ENCODE peak calls at places on chromosome 21, in seven cellular contexts. V, C, M, H, G, P and Y are unnamed samples.

GRCh38 chr21:45361033-45361997 is 43.6 kb upstream of the COL18A1 start:
- DNase-seq in M (no peak), V (no peak), P (no peak), H (no peak), G (no peak), C (no peak), Y (no peak)

GRCh38 chr21:45162115-45162514 is 87.7 kb downstream of the ADARB1 start:
- DNase-seq in H (no peak), C (no peak), M (no peak), G (no peak), V (no peak), P (no peak), Y (no peak)

GRCh38 chr21:27817061-27817460 is 850.2 kb upstream of the ADAMTS5 start:
- DNase-seq in G (no peak), M (no peak), C (no peak), P (no peak), H (no peak), V (no peak), Y (no peak)

GRCh38 chr21:44065428-44065827 is 41.8 kb upstream of the PWP2 start:
- DNase-seq in C (no peak), G (no peak), P (no peak), M (no peak), V (no peak), H (no peak), Y (no peak)

GRCh38 chr21:25615880-25616279 is 8.6 kb upstream of the MRPL39 start:
- DNase-seq in H (no peak), G (no peak), P (no peak), C (no peak), M (no peak), V (no peak), Y (no peak)

GRCh38 chr21:42532466-42533181 is 19.0 kb downstream of the SLC37A1 start:
- DNase-seq in G (no peak), P (no peak), C (no peak), H (no peak), M (no peak), V (no peak), Y (no peak)

GRCh38 chr21:27833298-27833697 is 866.4 kb upstream of the ADAMTS5 start:
- DNase-seq in V (no peak), H (no peak), G (no peak), C (no peak), M (no peak), P (no peak), Y (no peak)

GRCh38 chr21:36097427-36098230 is 27.8 kb downstream of the CBR1 start:
- DNase-seq in C (no peak), P (no peak), V (peak), G (no peak), H (no peak), M (no peak), Y (no peak)

GRCh38 chr21:28959367-28960099 is 33.1 kb downstream of the LTN1 start:
- DNase-seq in M (no peak), V (no peak), P (no peak), H (no peak), G (peak), C (no peak), Y (no peak)

GRCh38 chr21:16713331-16714114 is 799.3 kb upstream of the CXADR start:
- DNase-seq in V (no peak), C (no peak), G (no peak), P (no peak), M (no peak), H (no peak), Y (no peak)

GRCh38 chr21:26177741-26178452 is 7.3 kb upstream of the APP start:
- DNase-seq in M (no peak), G (no peak), V (no peak), C (no peak), H (no peak), P (no peak), Y (no peak)

GRCh38 chr21:28991861-28992525 is 684 bp downstream of the LTN1 start:
- DNase-seq in V (no peak), P (no peak), H (peak), M (no peak), G (peak), C (no peak), Y (no peak)

GRCh38 chr21:35154788-35155187 is 105.7 kb upstream of the RUNX1 start:
- DNase-seq in G (no peak), C (no peak), H (peak), M (no peak), P (no peak), V (no peak), Y (no peak)

GRCh38 chr21:44286086-44286715 is 525 bp downstream of the AIRE start:
- DNase-seq in P (no peak), G (no peak), H (no peak), C (no peak), M (no peak), V (no peak), Y (no peak)

GRCh38 chr21:37737996-37738395 is 178.3 kb downstream of the KCNJ6 start:
- DNase-seq in V (no peak), M (no peak), P (no peak), G (no peak), H (no peak), C (no peak), Y (no peak)

GRCh38 chr21:42745511-42746239 is 92.3 kb downstream of the PDE9A start:
- DNase-seq in V (no peak), G (no peak), P (no peak), M (no peak), H (no peak), C (no peak), Y (no peak)

DNA sequence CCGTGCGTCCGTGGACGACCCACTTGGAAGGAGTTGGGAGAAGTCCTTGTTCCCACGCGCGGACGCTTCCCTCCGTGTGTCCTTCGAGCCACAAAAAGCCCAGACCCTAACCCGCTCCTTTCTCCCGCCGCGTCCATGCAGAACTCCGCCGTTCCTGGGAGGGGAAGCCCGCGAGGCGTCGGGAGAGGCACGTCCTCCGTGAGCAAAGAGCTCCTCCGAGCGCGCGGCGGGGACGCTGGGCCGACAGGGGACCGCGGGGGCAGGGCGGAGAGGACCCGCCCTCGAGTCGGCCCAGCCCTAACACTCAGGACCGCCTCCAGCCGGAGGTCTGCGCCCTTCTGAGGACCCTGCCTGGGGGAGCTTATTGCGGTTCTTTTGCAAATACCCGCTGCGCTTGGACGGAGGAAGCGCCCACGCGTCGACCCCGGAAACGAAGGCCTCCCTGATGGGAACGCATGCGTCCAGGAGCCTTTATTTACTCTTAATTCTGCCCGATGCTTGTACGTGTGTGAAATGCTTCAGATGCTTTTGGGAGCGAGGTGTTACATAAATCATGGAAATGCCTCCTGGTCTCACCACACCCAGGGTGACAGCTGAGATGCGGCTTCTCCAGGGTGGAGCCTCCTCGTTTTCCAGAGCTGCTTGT is 32.4 kb downstream of the PRMT2 start:
- DNase-seq in H (no peak), P (peak), C (no peak), M (no peak), V (no peak), G (peak), Y (peak)
- TF ChIP-seq POLR2AphosphoS5 in H (no peak), P (no peak), C (no peak), M (no peak), V (no peak), G (peak), Y (no peak)

DNA sequence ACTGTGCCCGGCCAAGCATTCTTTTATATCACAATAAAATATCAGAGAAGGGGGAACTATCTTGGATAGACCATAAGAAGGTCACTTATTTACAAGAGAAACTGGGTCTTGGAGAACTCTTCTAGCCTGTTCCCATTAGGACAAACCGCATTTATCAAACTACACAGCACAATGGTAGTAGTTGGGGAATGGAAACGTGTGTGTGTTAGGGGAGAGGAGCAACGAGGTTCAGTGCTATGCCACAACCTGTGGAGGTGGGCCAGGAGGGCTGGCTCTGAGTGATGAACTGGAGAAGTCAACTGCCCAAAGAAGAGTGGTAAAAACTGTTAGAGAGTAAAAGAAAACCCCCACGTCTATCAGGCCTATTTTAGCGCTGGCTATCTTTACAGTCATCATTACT is 1.6 kb downstream of the DONSON start:
- DNase-seq in C (no peak), P (no peak), H (no peak), M (no peak), G (no peak), V (no peak), Y (no peak)
- TF ChIP-seq SIN3A in C (no peak), P (no peak), H (no peak), M (no peak), G (no peak), V (no peak), Y (no peak)

GRCh38 chr21:40925481-40925880 is 78.5 kb upstream of the DSCAM start:
- DNase-seq in G (no peak), M (no peak), V (no peak), C (no peak), H (no peak), P (no peak), Y (no peak)

GRCh38 chr21:40923361-40923760 is 76.4 kb upstream of the DSCAM start:
- DNase-seq in H (no peak), V (no peak), C (no peak), G (no peak), M (no peak), P (no peak), Y (no peak)

GRCh38 chr21:40924641-40925040 is 77.7 kb upstream of the DSCAM start:
- DNase-seq in V (no peak), M (no peak), C (no peak), G (no peak), P (no peak), H (no peak), Y (no peak)

GRCh38 chr21:40923914-40924313 is 77.0 kb upstream of the DSCAM start:
- DNase-seq in V (no peak), G (no peak), M (no peak), P (no peak), H (no peak), C (no peak), Y (no peak)

GRCh38 chr21:40926238-40926637 is 79.3 kb upstream of the DSCAM start:
- DNase-seq in G (no peak), P (no peak), V (no peak), H (no peak), C (no peak), M (no peak), Y (no peak)
- TF ChIP-seq POLR2AphosphoS5 in G (no peak), P (no peak), V (no peak), H (no peak), C (no peak), M (no peak), Y (no peak)

GRCh38 chr21:39863111-39863510 is 4.1 kb upstream of the PCP4 start:
- DNase-seq in P (no peak), V (no peak), G (no peak), H (no peak), C (no peak), M (no peak), Y (no peak)

GRCh38 chr21:39869141-39869818 is 2.0 kb downstream of the PCP4 start:
- DNase-seq in P (no peak), H (no peak), V (no peak), G (no peak), C (no peak), M (no peak), Y (no peak)

GRCh38 chr21:39866093-39866492 is 1.1 kb upstream of the PCP4 start:
- DNase-seq in C (no peak), V (no peak), M (no peak), H (no peak), P (no peak), G (no peak), Y (no peak)

DNA sequence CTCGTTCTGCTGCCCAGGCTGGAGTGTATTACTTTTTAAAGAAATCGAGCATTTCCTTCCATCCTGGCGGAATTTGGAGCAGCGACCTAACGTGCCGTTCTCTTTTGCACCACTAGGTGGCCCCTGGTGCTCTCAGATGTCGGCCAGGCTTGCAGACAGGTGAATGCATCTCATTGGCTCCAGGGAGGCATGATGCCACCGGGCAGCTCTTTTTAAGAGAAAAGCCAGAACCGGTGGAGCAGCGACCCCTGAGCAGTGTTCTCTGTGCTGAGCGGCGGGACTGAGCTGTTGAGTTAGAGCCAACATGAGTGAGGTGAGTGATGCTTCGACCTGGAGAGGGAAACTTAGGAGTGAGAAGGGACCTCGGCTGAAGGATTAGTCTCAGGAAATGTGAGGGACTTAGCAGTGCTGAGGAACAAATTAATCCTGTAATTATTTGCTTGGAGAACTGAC is at the start of gene PCP4:
- DNase-seq in C (peak), H (peak), P (peak), V (no peak), G (peak), M (no peak), Y (peak)
- TF ChIP-seq SIN3A in C (no peak), H (no peak), P (no peak), V (no peak), G (no peak), M (no peak), Y (no peak)